ENCODE peak calls at places on chromosome 15, in five cellular contexts. Y, V, A, M and W are unnamed samples.

GRCh38 chr15:98658831-98659699 is 10.7 kb downstream of the IGF1R start:
- DNase-seq in Y (no peak), V (peak), A (peak), M (no peak), W (no peak)

GRCh38 chr15:70801111-70801510 is 37.8 kb upstream of the UACA start:
- DNase-seq in Y (no peak), V (no peak), A (peak), M (no peak), W (no peak)

GRCh38 chr15:79283252-79284048 is 928 bp downstream of the ANKRD34C start:
- DNase-seq in Y (no peak), V (peak), A (peak), M (peak), W (peak)

GRCh38 chr15:40302981-40303380 is 4.8 kb downstream of the PLCB2 start:
- DNase-seq in Y (no peak), V (no peak), A (no peak), M (peak), W (no peak)

GRCh38 chr15:100891316-100892012 is 11.8 kb downstream of the ALDH1A3 start:
- DNase-seq in Y (no peak), V (peak), A (peak), M (no peak), W (peak)

GRCh38 chr15:50484781-50485180 is 60.6 kb downstream of the USP8 start:
- DNase-seq in Y (no peak), V (no peak), A (no peak), M (no peak), W (no peak)

GRCh38 chr15:67193223-67194009 is 61.0 kb downstream of the AAGAB start:
- DNase-seq in Y (no peak), V (no peak), A (no peak), M (no peak), W (no peak)

GRCh38 chr15:74264081-74264501 is 28.0 kb downstream of the CCDC33 start:
- DNase-seq in Y (no peak), V (no peak), A (no peak), M (no peak), W (no peak)

GRCh38 chr15:57533062-57533735 is 58.5 kb upstream of the MYZAP start:
- DNase-seq in Y (no peak), V (no peak), A (no peak), M (no peak), W (no peak)

GRCh38 chr15:49620174-49620573 is 444 bp downstream of the FAM227B start:
- DNase-seq in Y (no peak), V (peak), A (peak), M (no peak), W (no peak)

GRCh38 chr15:90600954-90601353 is 71.2 kb downstream of the CRTC3 start:
- DNase-seq in Y (no peak), V (no peak), A (no peak), M (no peak), W (no peak)

GRCh38 chr15:51621155-51621554 is 1.4 kb downstream of the DMXL2 start:
- DNase-seq in Y (no peak), V (no peak), A (no peak), M (no peak), W (no peak)

GRCh38 chr15:41981373-41982132 is 9.2 kb upstream of the EHD4 start:
- DNase-seq in Y (no peak), V (peak), A (peak), M (no peak), W (no peak)

GRCh38 chr15:70259030-70259424 is 161.3 kb upstream of the TLE3 start:
- DNase-seq in Y (peak), V (peak), A (peak), M (peak), W (peak)

GRCh38 chr15:93088200-93088980 is 621 bp downstream of the RGMA start:
- DNase-seq in Y (no peak), V (peak), A (peak), M (peak), W (no peak)

GRCh38 chr15:79329186-79329611 is 18.3 kb downstream of the TMED3 start:
- DNase-seq in Y (no peak), V (peak), A (peak), M (no peak), W (peak)

GRCh38 chr15:63605816-63606215 is 8.6 kb downstream of the FBXL22 start:
- DNase-seq in Y (no peak), V (no peak), A (no peak), M (no peak), W (no peak)

GRCh38 chr15:38589502-38589901 is 24.9 kb upstream of the RASGRP1 start:
- DNase-seq in Y (no peak), V (peak), A (peak), M (no peak), W (peak)

GRCh38 chr15:91950631-91951384 is 97.3 kb downstream of the SLCO3A1 start:
- DNase-seq in Y (no peak), V (no peak), A (peak), M (no peak), W (no peak)

GRCh38 chr15:42593143-42593542 is 17.7 kb downstream of the STARD9 start:
- DNase-seq in Y (no peak), V (peak), A (no peak), M (peak), W (no peak)